ENCODE peak calls at places on chromosomes 3 and 15, in seven cellular contexts. K is CD8-positive, alpha-beta T cell; I is mesendoderm; P is AG04450; Y is endothelial cell; R is progenitor cell of endocrine pancreas; V is neuronal stem cell. L is an unnamed sample.

GRCh38 chr15:56944485-56944884 is 26.0 kb downstream of the TCF12 start:
- DNase-seq in K (no peak), I (no peak), P (no peak), Y (no peak), R (no peak), V (no peak), L (no peak)

GRCh38 chr15:43795997-43796396 is 3.9 kb downstream of the SERF2 start:
- DNase-seq in K (no peak), I (peak; percentile 63), P (no peak), Y (no peak), R (no peak), V (no peak), L (no peak)

GRCh38 chr15:100973351-100974034 is 54.3 kb downstream of the LRRK1 start:
- DNase-seq in K (no peak), I (peak; percentile 47), P (no peak), Y (peak; percentile 35), R (peak; percentile 25), V (peak; percentile 30), L (no peak)

GRCh38 chr3:184016820-184017671 is 638 bp downstream of the ABCC5 start:
- DNase-seq in K (peak; percentile 33), I (peak; percentile 69), P (no peak), Y (peak; percentile 72), R (peak; percentile 57), V (peak; percentile 58), L (peak; percentile 79)

GRCh38 chr15:72227192-72227586 is 3.8 kb downstream of the PKM start:
- DNase-seq in K (no peak), I (peak; percentile 16), P (no peak), Y (no peak), R (no peak), V (no peak), L (no peak)

GRCh38 chr15:77915261-77915960 is 162.1 kb downstream of the TBC1D2B start:
- DNase-seq in K (no peak), I (no peak), P (no peak), Y (no peak), R (no peak), V (no peak), L (no peak)

GRCh38 chr3:99920530-99921376 is 103.1 kb downstream of the CMSS1 start:
- DNase-seq in K (no peak), I (peak; percentile 91), P (no peak), Y (no peak), R (no peak), V (no peak), L (no peak)

GRCh38 chr15:68045289-68046265 is 8.5 kb upstream of the PIAS1 start:
- DNase-seq in K (no peak), I (peak; percentile 15), P (no peak), Y (no peak), R (no peak), V (no peak), L (no peak)

GRCh38 chr3:186722457-186722856 is 5.3 kb downstream of the KNG1 start:
- DNase-seq in K (no peak), I (peak; percentile 63), P (no peak), Y (no peak), R (no peak), V (no peak), L (peak; percentile 65)

GRCh38 chr15:67085818-67086649 is 20.6 kb downstream of the SMAD3 start:
- DNase-seq in K (no peak), I (peak; percentile 88), P (peak; percentile 62), Y (no peak), R (no peak), V (no peak), L (no peak)

GRCh38 chr15:87155771-87156170 is 1076.1 kb downstream of the AGBL1 start:
- DNase-seq in K (no peak), I (no peak), P (no peak), Y (no peak), R (no peak), V (no peak), L (no peak)

GRCh38 chr15:37072181-37072580 is 28.2 kb downstream of the MEIS2 start:
- DNase-seq in K (no peak), I (no peak), P (no peak), Y (no peak), R (no peak), V (no peak), L (no peak)

GRCh38 chr3:54771050-54771449 is 156.8 kb downstream of the LRTM1 start:
- DNase-seq in K (no peak), I (no peak), P (no peak), Y (no peak), R (no peak), V (no peak), L (no peak)

GRCh38 chr15:69585937-69586336 is 133.3 kb downstream of the RPLP1 start:
- DNase-seq in K (no peak), I (no peak), P (no peak), Y (no peak), R (no peak), V (no peak), L (no peak)

GRCh38 chr3:157248590-157249425 is 88.9 kb upstream of the CCNL1 start:
- DNase-seq in K (no peak), I (peak; percentile 77), P (peak; percentile 65), Y (no peak), R (no peak), V (peak; percentile 26), L (no peak)

GRCh38 chr3:184874709-184875644 is 63.0 kb downstream of the VPS8 start:
- DNase-seq in K (no peak), I (peak; percentile 50), P (no peak), Y (peak; percentile 28), R (peak; percentile 15), V (peak; percentile 21), L (peak; percentile 12)

GRCh38 chr3:26260073-26260623 is 362.4 kb upstream of the LRRC3B start:
- DNase-seq in K (no peak), I (no peak), P (no peak), Y (no peak), R (no peak), V (no peak), L (no peak)